ENCODE peak calls at places on chromosomes 16 and 17, in nine cellular contexts. One of them, this sample, is unnamed.

GRCh38 chr17:72117748-72118587 is 2.9 kb upstream of the SOX9 start:
- DNase-seq in nephron progenitor cell: peak; percentile 49
- DNase-seq in ascending aorta: no peak
- DNase-seq in heart right ventricle: no peak
- DNase-seq in cardiac fibroblast: no peak
- DNase-seq in CD4-positive, alpha-beta T cell: no peak
- DNase-seq in neural progenitor cell: peak; percentile 67
- DNase-seq in thyroid gland: peak; percentile 26
- DNase-seq in K562: no peak
- DNase-seq in this sample: no peak

GRCh38 chr17:3043737-3044365 is 19.6 kb downstream of the OR1D5 start:
- DNase-seq in nephron progenitor cell: no peak
- DNase-seq in ascending aorta: no peak
- DNase-seq in heart right ventricle: no peak
- DNase-seq in cardiac fibroblast: no peak
- DNase-seq in CD4-positive, alpha-beta T cell: no peak
- DNase-seq in neural progenitor cell: peak; percentile 39
- DNase-seq in thyroid gland: no peak
- DNase-seq in K562: peak; percentile 34
- DNase-seq in this sample: no peak

GRCh38 chr17:65794572-65794971 is 233.1 kb upstream of the AXIN2 start:
- DNase-seq in nephron progenitor cell: peak; percentile 11
- DNase-seq in ascending aorta: no peak
- DNase-seq in heart right ventricle: no peak
- DNase-seq in cardiac fibroblast: peak; percentile 46
- DNase-seq in CD4-positive, alpha-beta T cell: no peak
- DNase-seq in neural progenitor cell: peak; percentile 45
- DNase-seq in thyroid gland: peak; percentile 19
- DNase-seq in K562: peak; percentile 19
- DNase-seq in this sample: no peak

GRCh38 chr16:48831081-48831722 is 221.2 kb upstream of the N4BP1 start:
- DNase-seq in nephron progenitor cell: peak; percentile 21
- DNase-seq in ascending aorta: no peak
- DNase-seq in heart right ventricle: no peak
- DNase-seq in cardiac fibroblast: no peak
- DNase-seq in CD4-positive, alpha-beta T cell: no peak
- DNase-seq in neural progenitor cell: peak; percentile 54
- DNase-seq in thyroid gland: no peak
- DNase-seq in K562: peak; percentile 6
- DNase-seq in this sample: no peak

GRCh38 chr17:22233382-22233781 is 541.1 kb downstream of the KCNJ18 start:
- DNase-seq in nephron progenitor cell: no peak
- DNase-seq in ascending aorta: no peak
- DNase-seq in heart right ventricle: no peak
- DNase-seq in cardiac fibroblast: no peak
- DNase-seq in CD4-positive, alpha-beta T cell: no peak
- DNase-seq in neural progenitor cell: no peak
- DNase-seq in thyroid gland: no peak
- DNase-seq in K562: no peak
- DNase-seq in this sample: no peak

GRCh38 chr17:73697872-73698271 is 53.6 kb upstream of the SDK2 start:
- DNase-seq in nephron progenitor cell: no peak
- DNase-seq in ascending aorta: no peak
- DNase-seq in heart right ventricle: no peak
- DNase-seq in cardiac fibroblast: no peak
- DNase-seq in CD4-positive, alpha-beta T cell: no peak
- DNase-seq in neural progenitor cell: no peak
- DNase-seq in thyroid gland: no peak
- DNase-seq in K562: no peak
- DNase-seq in this sample: no peak

GRCh38 chr17:20121359-20122235 is 112.4 kb downstream of the SPECC1 start:
- DNase-seq in nephron progenitor cell: peak; percentile 78
- DNase-seq in ascending aorta: peak; percentile 82
- DNase-seq in heart right ventricle: peak; percentile 61
- DNase-seq in cardiac fibroblast: peak; percentile 71
- DNase-seq in CD4-positive, alpha-beta T cell: peak; percentile 63
- DNase-seq in neural progenitor cell: peak; percentile 77
- DNase-seq in thyroid gland: peak; percentile 65
- DNase-seq in K562: peak; percentile 74
- DNase-seq in this sample: peak; percentile 58

GRCh38 chr17:68033636-68034451 is 1.7 kb upstream of the KPNA2 start:
- DNase-seq in nephron progenitor cell: no peak
- DNase-seq in ascending aorta: no peak
- DNase-seq in heart right ventricle: peak; percentile 13
- DNase-seq in cardiac fibroblast: peak; percentile 74
- DNase-seq in CD4-positive, alpha-beta T cell: no peak
- DNase-seq in neural progenitor cell: peak; percentile 93
- DNase-seq in thyroid gland: no peak
- DNase-seq in K562: peak; percentile 48
- DNase-seq in this sample: no peak

GRCh38 chr17:76657505-76658386 is 14.2 kb upstream of the ST6GALNAC1 start:
- DNase-seq in nephron progenitor cell: no peak
- DNase-seq in ascending aorta: no peak
- DNase-seq in heart right ventricle: no peak
- DNase-seq in cardiac fibroblast: no peak
- DNase-seq in CD4-positive, alpha-beta T cell: no peak
- DNase-seq in neural progenitor cell: no peak
- DNase-seq in thyroid gland: no peak
- DNase-seq in K562: no peak
- DNase-seq in this sample: no peak

GRCh38 chr16:68300736-68301459 is 9.8 kb downstream of the SLC7A6OS start:
- DNase-seq in nephron progenitor cell: no peak
- DNase-seq in ascending aorta: no peak
- DNase-seq in heart right ventricle: no peak
- DNase-seq in cardiac fibroblast: no peak
- DNase-seq in CD4-positive, alpha-beta T cell: no peak
- DNase-seq in neural progenitor cell: no peak
- DNase-seq in thyroid gland: no peak
- DNase-seq in K562: no peak
- DNase-seq in this sample: no peak

GRCh38 chr16:87531418-87531817 is 38.6 kb upstream of the ZCCHC14 start:
- DNase-seq in nephron progenitor cell: no peak
- DNase-seq in ascending aorta: no peak
- DNase-seq in heart right ventricle: no peak
- DNase-seq in cardiac fibroblast: no peak
- DNase-seq in CD4-positive, alpha-beta T cell: no peak
- DNase-seq in neural progenitor cell: no peak
- DNase-seq in thyroid gland: peak; percentile 59
- DNase-seq in K562: no peak
- DNase-seq in this sample: no peak

GRCh38 chr16:80824623-80825364 is 20.4 kb upstream of the CDYL2 start:
- DNase-seq in nephron progenitor cell: peak; percentile 23
- DNase-seq in ascending aorta: no peak
- DNase-seq in heart right ventricle: no peak
- DNase-seq in cardiac fibroblast: peak; percentile 81
- DNase-seq in CD4-positive, alpha-beta T cell: peak; percentile 25
- DNase-seq in neural progenitor cell: peak; percentile 71
- DNase-seq in thyroid gland: peak; percentile 23
- DNase-seq in K562: peak; percentile 66
- DNase-seq in this sample: no peak

GRCh38 chr17:29589524-29590260 is at the start of gene GIT1:
- DNase-seq in nephron progenitor cell: peak; percentile 89
- DNase-seq in ascending aorta: peak; percentile 92
- DNase-seq in heart right ventricle: peak; percentile 84
- DNase-seq in cardiac fibroblast: peak; percentile 89
- DNase-seq in CD4-positive, alpha-beta T cell: peak; percentile 65
- DNase-seq in neural progenitor cell: peak; percentile 97
- DNase-seq in thyroid gland: peak; percentile 89
- DNase-seq in K562: peak; percentile 89
- DNase-seq in this sample: peak; percentile 87

GRCh38 chr16:15742716-15743115 is 92.7 kb downstream of the NDE1 start:
- DNase-seq in nephron progenitor cell: no peak
- DNase-seq in ascending aorta: no peak
- DNase-seq in heart right ventricle: no peak
- DNase-seq in cardiac fibroblast: no peak
- DNase-seq in CD4-positive, alpha-beta T cell: no peak
- DNase-seq in neural progenitor cell: no peak
- DNase-seq in thyroid gland: no peak
- DNase-seq in K562: no peak
- DNase-seq in this sample: no peak

GRCh38 chr17:74135391-74136167 is 67.9 kb upstream of the RPL38 start:
- DNase-seq in nephron progenitor cell: no peak
- DNase-seq in ascending aorta: no peak
- DNase-seq in heart right ventricle: no peak
- DNase-seq in cardiac fibroblast: no peak
- DNase-seq in CD4-positive, alpha-beta T cell: no peak
- DNase-seq in neural progenitor cell: no peak
- DNase-seq in thyroid gland: no peak
- DNase-seq in K562: no peak
- DNase-seq in this sample: no peak

DNA sequence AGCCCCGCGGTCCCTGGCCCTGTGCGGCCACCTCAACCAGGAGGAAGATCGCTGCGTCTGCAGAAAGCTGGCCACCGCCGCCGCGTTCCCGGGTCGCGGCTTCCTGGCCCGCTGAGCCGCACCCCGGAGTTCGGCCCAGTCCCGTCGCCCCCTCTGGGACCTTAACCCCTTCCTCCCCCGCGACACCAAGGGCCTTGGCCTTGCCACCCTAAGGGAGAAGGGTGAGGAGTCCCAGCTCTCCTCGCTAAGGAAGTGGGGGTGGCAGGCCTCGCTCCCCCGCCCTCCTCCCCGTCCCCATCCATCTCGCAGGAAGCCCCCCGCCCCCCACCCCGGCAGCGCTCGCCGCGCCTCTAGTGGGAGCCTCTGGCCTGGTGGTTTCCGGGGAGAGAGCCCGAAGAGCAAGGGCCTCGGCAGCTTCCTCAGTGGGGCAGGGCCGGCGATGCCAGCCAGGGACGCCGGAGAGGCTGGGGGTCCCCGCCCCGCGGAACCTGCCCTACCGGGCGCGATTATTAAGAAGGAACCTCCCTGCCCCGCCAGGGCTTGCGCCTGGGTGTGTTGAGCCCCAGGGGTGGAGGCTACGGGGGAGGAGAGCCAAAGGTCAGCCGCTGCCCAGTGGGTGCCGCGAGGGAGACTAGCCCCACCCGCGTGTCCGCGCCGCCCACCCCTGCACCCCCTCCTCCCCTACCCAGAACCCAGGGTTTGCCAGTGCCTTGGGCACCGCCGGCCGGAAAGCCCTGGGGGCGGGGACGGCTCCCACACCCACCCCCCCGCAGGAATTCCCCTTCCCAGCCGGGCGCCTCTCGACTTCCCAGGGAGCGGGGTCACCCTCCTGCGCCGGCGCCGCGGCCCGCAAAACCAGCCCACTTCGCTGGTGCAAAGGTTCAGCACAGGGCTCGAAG is 6.8 kb downstream of the CBX4 start:
- DNase-seq in nephron progenitor cell: peak; percentile 75
- DNase-seq in ascending aorta: no peak
- DNase-seq in heart right ventricle: peak; percentile 24
- DNase-seq in cardiac fibroblast: no peak
- DNase-seq in CD4-positive, alpha-beta T cell: no peak
- DNase-seq in neural progenitor cell: peak; percentile 80
- DNase-seq in thyroid gland: peak; percentile 52
- DNase-seq in K562: peak; percentile 80
- DNase-seq in this sample: no peak
- TF ChIP-seq CTCF in nephron progenitor cell: no peak
- TF ChIP-seq CTCF in ascending aorta: no peak
- TF ChIP-seq CTCF in heart right ventricle: no peak
- TF ChIP-seq CTCF in cardiac fibroblast: no peak
- TF ChIP-seq CTCF in CD4-positive, alpha-beta T cell: no peak
- TF ChIP-seq CTCF in neural progenitor cell: no peak
- TF ChIP-seq CTCF in thyroid gland: no peak
- TF ChIP-seq CTCF in K562: no peak
- TF ChIP-seq CTCF in this sample: no peak

GRCh38 chr16:4271176-4272113 is 1.4 kb downstream of the TFAP4 start:
- DNase-seq in nephron progenitor cell: peak; percentile 89
- DNase-seq in ascending aorta: peak; percentile 95
- DNase-seq in heart right ventricle: peak; percentile 93
- DNase-seq in cardiac fibroblast: peak; percentile 93
- DNase-seq in CD4-positive, alpha-beta T cell: peak; percentile 81
- DNase-seq in neural progenitor cell: peak; percentile 96
- DNase-seq in thyroid gland: peak; percentile 92
- DNase-seq in K562: peak; percentile 96
- DNase-seq in this sample: peak; percentile 83
- TF ChIP-seq CTCF in nephron progenitor cell: no peak
- TF ChIP-seq CTCF in ascending aorta: no peak
- TF ChIP-seq CTCF in heart right ventricle: no peak
- TF ChIP-seq CTCF in cardiac fibroblast: no peak
- TF ChIP-seq CTCF in CD4-positive, alpha-beta T cell: no peak
- TF ChIP-seq CTCF in neural progenitor cell: peak; percentile 38
- TF ChIP-seq CTCF in thyroid gland: no peak
- TF ChIP-seq CTCF in K562: no peak
- TF ChIP-seq CTCF in this sample: peak; percentile 16

DNA sequence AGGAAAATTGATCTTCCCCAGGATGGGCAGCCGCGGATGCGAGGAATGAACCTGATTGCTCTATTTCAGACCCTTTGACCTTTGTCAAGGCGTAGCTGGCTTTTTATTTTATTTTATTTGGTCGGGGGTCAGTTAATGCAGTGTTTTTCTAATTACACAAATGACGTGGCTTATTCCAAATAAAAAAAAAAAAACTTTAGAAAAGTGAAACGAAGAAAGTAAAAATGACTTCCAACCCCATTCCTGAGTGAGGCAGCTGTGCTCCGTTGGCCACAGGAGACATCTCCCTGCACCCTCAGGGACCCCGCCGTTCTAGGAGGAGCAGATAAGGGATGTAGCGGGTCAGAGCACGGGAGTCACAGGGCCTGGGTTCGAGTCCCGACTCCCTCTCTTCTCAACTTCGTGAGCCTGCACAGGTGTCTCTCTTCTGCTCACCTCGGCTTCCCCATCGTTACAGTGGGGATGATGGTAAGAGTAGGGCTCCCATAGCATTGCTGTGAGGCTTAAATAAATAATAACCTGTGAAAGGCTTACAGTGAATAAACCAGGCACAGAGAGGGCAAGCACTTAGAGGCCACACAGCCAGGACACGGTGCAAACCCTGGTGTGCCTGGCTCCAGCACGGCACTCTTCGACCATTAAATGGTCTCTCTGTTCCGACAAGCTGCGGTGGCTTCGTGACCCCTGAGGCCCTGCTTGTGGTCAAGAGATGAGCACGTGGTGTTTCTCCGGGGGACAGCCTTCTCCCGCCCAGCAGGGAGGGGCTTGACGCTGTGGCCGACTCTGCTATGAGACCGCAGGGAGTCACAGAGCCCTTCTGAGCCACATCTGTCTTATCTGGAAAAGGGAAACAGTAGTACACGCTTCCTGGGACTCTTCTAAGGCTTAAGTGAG is 10.2 kb downstream of the FOXF1 start:
- DNase-seq in nephron progenitor cell: no peak
- DNase-seq in ascending aorta: no peak
- DNase-seq in heart right ventricle: no peak
- DNase-seq in cardiac fibroblast: no peak
- DNase-seq in CD4-positive, alpha-beta T cell: no peak
- DNase-seq in neural progenitor cell: no peak
- DNase-seq in thyroid gland: no peak
- DNase-seq in K562: peak; percentile 56
- DNase-seq in this sample: no peak
- TF ChIP-seq CTCF in nephron progenitor cell: no peak
- TF ChIP-seq CTCF in ascending aorta: no peak
- TF ChIP-seq CTCF in heart right ventricle: no peak
- TF ChIP-seq CTCF in cardiac fibroblast: no peak
- TF ChIP-seq CTCF in CD4-positive, alpha-beta T cell: no peak
- TF ChIP-seq CTCF in neural progenitor cell: no peak
- TF ChIP-seq CTCF in thyroid gland: no peak
- TF ChIP-seq CTCF in K562: no peak
- TF ChIP-seq CTCF in this sample: no peak

GRCh38 chr17:78422267-78422605 is 43.8 kb downstream of the PGS1 start:
- DNase-seq in nephron progenitor cell: no peak
- DNase-seq in ascending aorta: no peak
- DNase-seq in heart right ventricle: no peak
- DNase-seq in cardiac fibroblast: no peak
- DNase-seq in CD4-positive, alpha-beta T cell: no peak
- DNase-seq in neural progenitor cell: no peak
- DNase-seq in thyroid gland: no peak
- DNase-seq in K562: no peak
- DNase-seq in this sample: no peak
- TF ChIP-seq CTCF in nephron progenitor cell: peak; percentile 17
- TF ChIP-seq CTCF in ascending aorta: no peak
- TF ChIP-seq CTCF in heart right ventricle: no peak
- TF ChIP-seq CTCF in cardiac fibroblast: no peak
- TF ChIP-seq CTCF in CD4-positive, alpha-beta T cell: no peak
- TF ChIP-seq CTCF in neural progenitor cell: no peak
- TF ChIP-seq CTCF in thyroid gland: no peak
- TF ChIP-seq CTCF in K562: no peak
- TF ChIP-seq CTCF in this sample: no peak

This sample was measured in D721Med.